ENCODE peak calls at places on chromosomes 6 and 20, in seven cellular contexts. One of them, this sample, is unnamed.

GRCh38 chr20:34522969-34523871 is 7.0 kb downstream of the DYNLRB1 start:
- DNase-seq in brain microvascular endothelial cell: peak
- DNase-seq in left ventricle myocardium inferior: peak
- DNase-seq in NB4: peak
- DNase-seq in tibial artery: peak
- DNase-seq in kidney: no peak
- DNase-seq in astrocyte of the cerebellum: peak
- DNase-seq in this sample: peak

GRCh38 chr6:39218868-39219567 is 10.3 kb downstream of the KCNK5 start:
- DNase-seq in brain microvascular endothelial cell: peak
- DNase-seq in left ventricle myocardium inferior: no peak
- DNase-seq in NB4: peak
- DNase-seq in tibial artery: no peak
- DNase-seq in kidney: no peak
- DNase-seq in astrocyte of the cerebellum: no peak
- DNase-seq in this sample: no peak

GRCh38 chr20:48877299-48877698 is 44.2 kb upstream of the ARFGEF2 start:
- DNase-seq in brain microvascular endothelial cell: peak
- DNase-seq in left ventricle myocardium inferior: no peak
- DNase-seq in NB4: peak
- DNase-seq in tibial artery: no peak
- DNase-seq in kidney: no peak
- DNase-seq in astrocyte of the cerebellum: no peak
- DNase-seq in this sample: no peak

GRCh38 chr20:17749979-17750721 is 50.4 kb downstream of the BANF2 start:
- DNase-seq in brain microvascular endothelial cell: peak
- DNase-seq in left ventricle myocardium inferior: peak
- DNase-seq in NB4: no peak
- DNase-seq in tibial artery: peak
- DNase-seq in kidney: peak
- DNase-seq in astrocyte of the cerebellum: no peak
- DNase-seq in this sample: no peak

GRCh38 chr6:44062771-44063560 is 64.3 kb downstream of the MRPL14 start:
- DNase-seq in brain microvascular endothelial cell: no peak
- DNase-seq in left ventricle myocardium inferior: no peak
- DNase-seq in NB4: peak
- DNase-seq in tibial artery: no peak
- DNase-seq in kidney: no peak
- DNase-seq in astrocyte of the cerebellum: no peak
- DNase-seq in this sample: no peak

GRCh38 chr20:6381887-6382286 is 259.1 kb upstream of the FERMT1 start:
- DNase-seq in brain microvascular endothelial cell: peak
- DNase-seq in left ventricle myocardium inferior: no peak
- DNase-seq in NB4: no peak
- DNase-seq in tibial artery: no peak
- DNase-seq in kidney: no peak
- DNase-seq in astrocyte of the cerebellum: no peak
- DNase-seq in this sample: no peak

GRCh38 chr6:17790486-17790885 is 83.8 kb upstream of the NUP153 start:
- DNase-seq in brain microvascular endothelial cell: no peak
- DNase-seq in left ventricle myocardium inferior: no peak
- DNase-seq in NB4: peak
- DNase-seq in tibial artery: no peak
- DNase-seq in kidney: no peak
- DNase-seq in astrocyte of the cerebellum: no peak
- DNase-seq in this sample: no peak

GRCh38 chr6:40286721-40287120 is 300.4 kb downstream of the LRFN2 start:
- DNase-seq in brain microvascular endothelial cell: no peak
- DNase-seq in left ventricle myocardium inferior: no peak
- DNase-seq in NB4: no peak
- DNase-seq in tibial artery: no peak
- DNase-seq in kidney: no peak
- DNase-seq in astrocyte of the cerebellum: no peak
- DNase-seq in this sample: no peak

GRCh38 chr6:97705568-97705967 is 422.6 kb upstream of the MMS22L start:
- DNase-seq in brain microvascular endothelial cell: no peak
- DNase-seq in left ventricle myocardium inferior: no peak
- DNase-seq in NB4: peak
- DNase-seq in tibial artery: no peak
- DNase-seq in kidney: no peak
- DNase-seq in astrocyte of the cerebellum: no peak
- DNase-seq in this sample: no peak

GRCh38 chr6:53347921-53348435 is 772 bp downstream of the ELOVL5 start:
- DNase-seq in brain microvascular endothelial cell: peak
- DNase-seq in left ventricle myocardium inferior: peak
- DNase-seq in NB4: peak
- DNase-seq in tibial artery: peak
- DNase-seq in kidney: peak
- DNase-seq in astrocyte of the cerebellum: no peak
- DNase-seq in this sample: no peak

GRCh38 chr6:38673397-38674165 is 29.4 kb downstream of the GLO1 start:
- DNase-seq in brain microvascular endothelial cell: no peak
- DNase-seq in left ventricle myocardium inferior: no peak
- DNase-seq in NB4: peak
- DNase-seq in tibial artery: no peak
- DNase-seq in kidney: no peak
- DNase-seq in astrocyte of the cerebellum: no peak
- DNase-seq in this sample: no peak

GRCh38 chr6:134314236-134314821 is 3.6 kb downstream of the SGK1 start:
- DNase-seq in brain microvascular endothelial cell: no peak
- DNase-seq in left ventricle myocardium inferior: no peak
- DNase-seq in NB4: no peak
- DNase-seq in tibial artery: no peak
- DNase-seq in kidney: no peak
- DNase-seq in astrocyte of the cerebellum: no peak
- DNase-seq in this sample: no peak
- H3K4me3 ChIP-seq in brain microvascular endothelial cell: no peak
- H3K4me3 ChIP-seq in left ventricle myocardium inferior: no peak
- H3K4me3 ChIP-seq in NB4: no peak
- H3K4me3 ChIP-seq in tibial artery: no peak
- H3K4me3 ChIP-seq in kidney: no peak
- H3K4me3 ChIP-seq in astrocyte of the cerebellum: no peak
- H3K4me3 ChIP-seq in this sample: no peak

GRCh38 chr6:31098449-31098938 is 13.9 kb downstream of the C6orf15 start:
- DNase-seq in brain microvascular endothelial cell: no peak
- DNase-seq in left ventricle myocardium inferior: no peak
- DNase-seq in NB4: no peak
- DNase-seq in tibial artery: no peak
- DNase-seq in kidney: no peak
- DNase-seq in astrocyte of the cerebellum: no peak
- DNase-seq in this sample: no peak
- TF ChIP-seq CTCF in brain microvascular endothelial cell: no peak
- TF ChIP-seq CTCF in left ventricle myocardium inferior: no peak
- TF ChIP-seq CTCF in NB4: no peak
- TF ChIP-seq CTCF in tibial artery: no peak
- TF ChIP-seq CTCF in kidney: no peak
- TF ChIP-seq CTCF in astrocyte of the cerebellum: no peak
- TF ChIP-seq CTCF in this sample: no peak

DNA sequence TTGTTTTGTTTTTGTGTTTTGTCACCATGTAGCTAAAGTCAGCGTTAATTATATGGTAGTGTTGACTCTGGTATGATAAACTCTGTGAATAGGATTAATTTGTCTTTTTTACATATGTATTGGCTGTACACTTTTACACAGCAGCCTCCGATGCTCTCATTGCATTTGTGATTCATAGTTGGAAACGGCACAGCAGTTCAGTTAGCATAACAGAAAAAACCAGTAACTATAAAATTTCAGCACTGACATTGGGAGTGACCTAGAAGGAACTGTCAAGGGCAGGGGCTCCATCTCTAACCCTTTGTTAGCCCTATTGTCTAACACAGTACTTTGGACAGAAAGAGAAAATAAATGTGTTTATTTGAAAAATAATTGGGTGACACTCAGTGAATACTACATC is 5.6 kb upstream of the BEND6 start:
- DNase-seq in brain microvascular endothelial cell: peak
- DNase-seq in left ventricle myocardium inferior: no peak
- DNase-seq in NB4: no peak
- DNase-seq in tibial artery: no peak
- DNase-seq in kidney: no peak
- DNase-seq in astrocyte of the cerebellum: no peak
- DNase-seq in this sample: no peak
- H3K4me3 ChIP-seq in brain microvascular endothelial cell: no peak
- H3K4me3 ChIP-seq in left ventricle myocardium inferior: no peak
- H3K4me3 ChIP-seq in NB4: no peak
- H3K4me3 ChIP-seq in tibial artery: no peak
- H3K4me3 ChIP-seq in kidney: no peak
- H3K4me3 ChIP-seq in astrocyte of the cerebellum: no peak
- H3K4me3 ChIP-seq in this sample: no peak

DNA sequence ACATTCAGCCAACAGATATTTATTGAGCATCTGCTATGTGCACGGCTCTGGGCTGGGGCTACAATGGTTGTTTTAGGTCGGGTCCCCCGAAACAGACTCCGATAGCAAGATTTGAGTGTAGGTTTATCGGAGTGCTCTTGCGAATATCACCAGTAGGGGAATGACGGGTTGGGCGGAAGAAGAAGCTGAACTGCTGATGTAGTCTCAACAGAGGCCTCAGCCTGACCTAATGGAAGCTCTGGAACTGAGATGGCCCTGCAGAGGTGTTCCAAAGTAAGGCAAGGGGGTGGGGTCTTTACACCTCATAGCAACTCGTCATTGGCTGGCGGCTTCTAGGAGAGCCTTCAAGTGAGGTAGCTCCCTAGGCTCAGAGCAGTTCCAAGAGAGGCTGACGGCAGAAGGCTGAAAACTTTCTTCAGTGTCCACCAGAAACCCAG is 1.1 kb downstream of the L3MBTL1 start:
- DNase-seq in brain microvascular endothelial cell: peak
- DNase-seq in left ventricle myocardium inferior: no peak
- DNase-seq in NB4: peak
- DNase-seq in tibial artery: no peak
- DNase-seq in kidney: no peak
- DNase-seq in astrocyte of the cerebellum: no peak
- DNase-seq in this sample: no peak
- TF ChIP-seq CTCF in brain microvascular endothelial cell: peak
- TF ChIP-seq CTCF in left ventricle myocardium inferior: no peak
- TF ChIP-seq CTCF in NB4: no peak
- TF ChIP-seq CTCF in tibial artery: no peak
- TF ChIP-seq CTCF in kidney: no peak
- TF ChIP-seq CTCF in astrocyte of the cerebellum: peak
- TF ChIP-seq CTCF in this sample: no peak

DNA sequence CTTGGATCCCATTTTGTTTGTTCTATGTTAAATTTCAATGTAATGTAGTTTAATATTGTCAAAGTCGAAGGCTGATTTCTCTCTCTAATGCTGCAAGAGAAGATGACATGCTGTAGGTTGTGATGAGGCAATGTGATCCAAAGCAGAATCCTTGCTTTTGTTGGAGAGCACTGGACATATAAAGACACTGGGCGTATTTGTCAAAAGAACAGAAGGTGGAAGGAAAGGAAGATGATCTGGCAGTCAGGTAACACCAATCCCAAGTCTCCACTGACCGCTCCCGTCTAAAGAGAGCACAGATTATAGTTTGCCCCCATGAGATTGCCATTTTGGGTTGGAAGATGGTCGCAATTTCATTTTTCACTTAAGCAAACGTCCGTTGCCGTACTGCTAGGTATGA is 935 bp upstream of the RFX6 start:
- DNase-seq in brain microvascular endothelial cell: no peak
- DNase-seq in left ventricle myocardium inferior: no peak
- DNase-seq in NB4: no peak
- DNase-seq in tibial artery: no peak
- DNase-seq in kidney: no peak
- DNase-seq in astrocyte of the cerebellum: no peak
- DNase-seq in this sample: no peak
- H3K4me3 ChIP-seq in brain microvascular endothelial cell: no peak
- H3K4me3 ChIP-seq in left ventricle myocardium inferior: no peak
- H3K4me3 ChIP-seq in NB4: no peak
- H3K4me3 ChIP-seq in tibial artery: no peak
- H3K4me3 ChIP-seq in kidney: no peak
- H3K4me3 ChIP-seq in astrocyte of the cerebellum: no peak
- H3K4me3 ChIP-seq in this sample: no peak

DNA sequence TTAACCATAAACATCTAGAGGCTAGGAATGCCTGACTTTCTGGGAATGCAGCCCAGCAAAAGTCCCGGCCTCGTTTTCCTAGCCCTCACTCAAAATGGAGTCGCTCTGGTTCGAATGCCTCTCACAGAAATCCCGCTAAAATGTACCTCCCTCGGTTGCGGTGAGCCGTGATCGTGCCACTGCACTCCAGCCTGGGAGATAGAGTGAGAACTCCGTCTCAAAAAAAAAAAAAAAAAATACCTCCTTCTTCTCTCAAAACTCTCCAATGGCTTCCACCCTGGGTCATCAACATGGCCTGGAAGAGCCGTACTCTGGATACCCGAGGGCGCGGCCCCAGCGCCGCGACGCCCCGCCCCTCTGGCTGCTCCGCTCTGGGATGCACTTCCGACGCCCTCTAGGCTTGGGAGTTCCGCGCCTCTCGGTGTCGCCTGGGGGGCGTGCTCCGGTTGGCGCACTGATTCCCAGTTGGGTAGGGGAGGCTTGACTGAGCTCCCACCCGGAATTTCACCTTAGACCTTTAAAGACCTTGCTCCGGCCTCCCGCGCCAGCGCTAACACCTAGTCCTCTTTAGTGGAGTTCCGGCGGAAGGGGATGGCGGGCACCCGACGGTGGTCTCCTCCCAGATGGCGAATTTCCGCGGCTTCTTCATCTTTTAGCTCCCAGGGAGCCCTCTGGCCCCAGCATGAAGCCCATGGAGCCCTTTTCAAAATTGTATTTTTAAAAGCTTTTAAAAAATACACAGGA is 12.3 kb downstream of the HMGN4 start:
- DNase-seq in brain microvascular endothelial cell: no peak
- DNase-seq in left ventricle myocardium inferior: peak
- DNase-seq in NB4: peak
- DNase-seq in tibial artery: peak
- DNase-seq in kidney: peak
- DNase-seq in astrocyte of the cerebellum: no peak
- DNase-seq in this sample: no peak
- TF ChIP-seq CTCF in brain microvascular endothelial cell: peak
- TF ChIP-seq CTCF in left ventricle myocardium inferior: no peak
- TF ChIP-seq CTCF in NB4: no peak
- TF ChIP-seq CTCF in tibial artery: no peak
- TF ChIP-seq CTCF in kidney: no peak
- TF ChIP-seq CTCF in astrocyte of the cerebellum: peak
- TF ChIP-seq CTCF in this sample: peak

DNA sequence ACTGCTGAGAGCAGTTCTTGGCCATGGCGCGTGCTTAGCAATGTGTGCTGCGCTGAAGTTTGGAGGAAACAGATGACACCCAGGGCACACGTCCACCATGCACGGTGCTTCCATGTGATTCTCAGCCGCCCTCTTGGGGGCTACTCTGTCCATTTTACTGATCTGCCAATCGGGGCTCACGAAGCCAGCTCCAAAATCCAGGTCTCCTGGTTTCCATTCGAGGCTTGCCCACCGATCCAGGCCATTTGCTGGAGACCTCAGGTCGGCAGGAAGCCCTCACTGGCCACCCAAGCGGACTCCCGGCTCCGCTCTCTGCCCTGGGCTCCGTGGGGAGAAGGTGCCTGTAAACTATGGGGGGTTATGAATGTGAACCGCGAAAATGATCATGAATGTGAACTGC is 11.7 kb upstream of the FRMD1 start:
- DNase-seq in brain microvascular endothelial cell: no peak
- DNase-seq in left ventricle myocardium inferior: no peak
- DNase-seq in NB4: no peak
- DNase-seq in tibial artery: no peak
- DNase-seq in kidney: no peak
- DNase-seq in astrocyte of the cerebellum: no peak
- DNase-seq in this sample: no peak
- H3K4me3 ChIP-seq in brain microvascular endothelial cell: no peak
- H3K4me3 ChIP-seq in left ventricle myocardium inferior: no peak
- H3K4me3 ChIP-seq in NB4: no peak
- H3K4me3 ChIP-seq in tibial artery: no peak
- H3K4me3 ChIP-seq in kidney: no peak
- H3K4me3 ChIP-seq in astrocyte of the cerebellum: no peak
- H3K4me3 ChIP-seq in this sample: no peak

This sample was measured in AG04449.